ENCODE peak calls at places on chromosomes 12 and 14, in nine cellular contexts. V is CD8-positive, alpha-beta T cell; H is cardiac fibroblast; F is choroid plexus epithelial cell; I is heart right ventricle; Q is HFFc6; T is mucosa of descending colon; L is type B pancreatic cell; P is AG04449. O is an unnamed sample.

GRCh38 chr14:93943930-93944329 is 16.8 kb downstream of the FAM181A start:
- DNase-seq in V (no peak), H (no peak), F (no peak), I (no peak), Q (no peak), T (no peak), L (no peak), P (no peak), O (no peak)

GRCh38 chr14:64786296-64787149 is 82.3 kb downstream of the PLEKHG3 start:
- DNase-seq in V (no peak), H (no peak), F (peak; percentile 23), I (no peak), Q (no peak), T (no peak), L (no peak), P (no peak), O (no peak)

GRCh38 chr12:18849080-18849479 is 111.2 kb downstream of the CAPZA3 start:
- DNase-seq in V (no peak), H (peak; percentile 36), F (peak; percentile 92), I (no peak), Q (no peak), T (no peak), L (no peak), P (peak; percentile 40), O (no peak)

GRCh38 chr14:94673781-94674231 is 61.6 kb downstream of the SERPINA3 start:
- DNase-seq in V (no peak), H (peak; percentile 80), F (peak; percentile 71), I (no peak), Q (no peak), T (no peak), L (peak; percentile 49), P (no peak), O (no peak)

GRCh38 chr12:124510301-124510970 is 57.0 kb downstream of the NCOR2 start:
- DNase-seq in V (no peak), H (peak; percentile 22), F (peak; percentile 16), I (no peak), Q (no peak), T (no peak), L (no peak), P (no peak), O (no peak)

GRCh38 chr12:71107976-71108749 is 49.6 kb downstream of the TSPAN8 start:
- DNase-seq in V (no peak), H (peak; percentile 55), F (no peak), I (no peak), Q (no peak), T (no peak), L (no peak), P (no peak), O (no peak)

GRCh38 chr14:61940669-61941420 is 178.6 kb downstream of the SNAPC1 start:
- DNase-seq in V (no peak), H (no peak), F (no peak), I (no peak), Q (no peak), T (no peak), L (no peak), P (no peak), O (no peak)

GRCh38 chr14:104112609-104113571 is 25.5 kb upstream of the KIF26A start:
- DNase-seq in V (no peak), H (no peak), F (no peak), I (no peak), Q (no peak), T (peak; percentile 37), L (no peak), P (no peak), O (no peak)

GRCh38 chr12:123106640-123107359 is 44.1 kb downstream of the PITPNM2 start:
- DNase-seq in V (peak; percentile 70), H (peak; percentile 21), F (no peak), I (no peak), Q (no peak), T (peak; percentile 82), L (no peak), P (no peak), O (peak; percentile 32)

GRCh38 chr14:74929242-74929641 is 6.2 kb upstream of the RPS6KL1 start:
- DNase-seq in V (no peak), H (no peak), F (no peak), I (no peak), Q (no peak), T (no peak), L (no peak), P (no peak), O (no peak)

GRCh38 chr14:105495990-105496830 is 5.2 kb downstream of the TEDC1 start:
- DNase-seq in V (no peak), H (no peak), F (no peak), I (no peak), Q (no peak), T (peak; percentile 40), L (no peak), P (no peak), O (no peak)

DNA sequence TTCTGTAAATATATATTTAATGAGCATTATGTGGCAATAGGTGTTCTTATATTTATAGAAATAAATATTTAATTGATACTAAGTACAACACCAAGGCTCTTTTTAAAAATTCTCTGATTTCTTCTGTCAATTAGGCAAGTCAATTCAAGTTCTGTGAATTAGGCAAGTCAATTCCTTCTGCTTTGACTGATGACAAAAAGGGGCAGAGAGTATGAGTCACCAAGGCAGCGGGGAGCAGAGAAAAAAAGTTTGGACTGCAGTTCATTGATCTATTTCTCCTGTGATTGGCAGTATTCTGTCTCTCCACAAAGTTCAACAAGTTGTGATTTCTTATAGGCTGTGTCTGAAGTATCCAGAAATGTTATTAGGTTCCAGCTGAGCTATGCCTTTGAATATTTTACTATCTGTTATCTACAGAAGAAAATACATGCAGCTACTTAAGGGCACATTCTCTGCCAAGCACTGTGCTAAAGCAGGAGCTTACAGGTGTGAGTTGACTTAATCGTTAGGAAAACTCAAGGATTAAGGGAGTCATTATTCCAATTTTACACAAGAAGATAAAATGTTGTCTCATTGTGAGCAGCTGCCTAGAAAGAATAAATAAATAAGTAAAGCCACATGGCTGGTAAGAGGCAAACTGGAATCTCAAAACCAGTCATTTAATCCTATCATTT is 206.4 kb upstream of the ALG10B start:
- DNase-seq in V (no peak), H (no peak), F (no peak), I (no peak), Q (no peak), T (no peak), L (no peak), P (no peak), O (no peak)
- TF ChIP-seq CTCF in V (no peak), H (no peak), F (no peak), I (no peak), Q (no peak), T (no peak), L (no peak), P (no peak), O (no peak)

DNA sequence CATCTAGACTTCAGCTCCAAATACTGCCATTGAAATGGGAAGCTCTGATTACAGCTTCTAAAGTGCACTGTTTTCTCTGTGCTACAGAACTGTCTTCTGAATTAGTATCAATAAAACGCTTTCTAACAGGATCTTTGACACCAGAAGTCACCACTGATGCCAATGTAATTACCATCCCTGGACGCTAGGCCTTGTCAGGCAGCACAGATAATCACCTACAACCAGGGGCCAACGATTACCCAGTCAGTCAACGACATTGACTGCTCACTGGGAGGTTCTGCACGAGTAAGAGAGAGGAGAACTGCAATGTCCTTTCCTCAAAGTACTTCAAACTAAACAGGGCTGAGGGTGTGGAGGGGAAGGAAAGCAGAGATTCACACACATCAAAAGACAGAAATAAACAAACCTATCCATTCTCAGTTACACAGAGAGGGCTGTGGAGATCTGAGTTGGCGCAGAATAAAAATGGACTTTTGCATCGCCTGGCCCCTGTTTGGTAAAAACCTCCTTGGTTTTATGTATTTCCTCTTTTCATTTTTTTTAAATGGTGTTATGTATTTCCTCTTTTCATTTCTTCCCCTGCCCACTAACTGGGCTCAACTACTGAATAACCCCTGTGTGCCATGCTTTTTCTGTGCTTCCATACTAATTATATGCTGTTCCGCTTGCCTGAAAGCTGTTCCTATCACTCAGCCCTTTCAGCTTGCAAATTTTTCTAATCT is 492.2 kb downstream of the APAF1 start:
- DNase-seq in V (no peak), H (no peak), F (no peak), I (no peak), Q (no peak), T (no peak), L (no peak), P (no peak), O (no peak)
- TF ChIP-seq CTCF in V (no peak), H (no peak), F (no peak), I (no peak), Q (no peak), T (no peak), L (peak; percentile 42), P (no peak), O (no peak)

GRCh38 chr14:51460051-51460450 is 191.7 kb upstream of the FRMD6 start:
- DNase-seq in V (no peak), H (no peak), F (peak; percentile 73), I (no peak), Q (no peak), T (no peak), L (no peak), P (no peak), O (no peak)
- TF ChIP-seq CTCF in V (no peak), H (no peak), F (peak; percentile 22), I (no peak), Q (no peak), T (no peak), L (no peak), P (no peak), O (no peak)

DNA sequence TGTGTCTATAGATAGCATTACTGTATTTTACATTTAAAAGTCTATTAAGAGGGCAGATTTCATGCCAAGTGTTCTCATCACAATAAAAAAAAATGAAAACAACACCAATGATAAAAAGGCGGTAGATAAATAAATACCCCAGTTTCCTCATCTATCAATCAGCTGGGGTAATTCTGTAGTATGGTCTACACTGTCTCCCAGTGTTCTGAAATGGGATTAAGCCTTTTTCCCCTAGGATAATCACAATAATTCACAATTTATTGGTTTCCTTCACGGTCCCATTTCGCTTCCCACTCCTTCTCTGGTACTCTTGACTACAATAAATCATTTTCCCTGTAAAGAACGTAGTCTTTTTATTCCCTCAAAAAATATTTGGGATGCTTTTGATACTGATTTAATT is 114.3 kb downstream of the SSPN start:
- DNase-seq in V (no peak), H (no peak), F (no peak), I (no peak), Q (no peak), T (no peak), L (no peak), P (no peak), O (no peak)
- TF ChIP-seq CTCF in V (no peak), H (no peak), F (no peak), I (no peak), Q (no peak), T (no peak), L (no peak), P (no peak), O (no peak)

GRCh38 chr14:86799244-86799647 is 1193.7 kb downstream of the GALC start:
- DNase-seq in V (no peak), H (peak; percentile 77), F (peak; percentile 93), I (no peak), Q (peak; percentile 99), T (no peak), L (no peak), P (peak; percentile 94), O (no peak)
- TF ChIP-seq CTCF in V (peak; percentile 14), H (no peak), F (peak; percentile 12), I (no peak), Q (peak; percentile 57), T (no peak), L (no peak), P (no peak), O (no peak)

O was measured in activated B cell treated with CpG ODN at 0.5 μM for 24 hours.